ENCODE peak calls at places on chromosomes 16 and 17, in ten cellular contexts. E, Z, N, A, M, O, X, Q, P and R are unnamed samples.

GRCh38 chr17:7589891-7590611 is at the start of gene SOX15:
- DNase-seq in P (no peak), N (no peak), O (no peak), A (peak), E (peak), Z (no peak), M (no peak), Q (no peak), X (no peak), R (no peak)

GRCh38 chr17:38879878-38880727 is 10.2 kb downstream of the LASP1 start:
- DNase-seq in M (peak), O (no peak), A (peak), N (no peak), Z (no peak), E (no peak), P (peak), Q (no peak), X (peak), R (peak)

GRCh38 chr16:64882385-64882784 is 239.5 kb downstream of the CDH11 start:
- DNase-seq in E (peak), N (no peak), A (no peak), X (no peak), O (no peak), M (peak), P (no peak), Q (no peak), Z (no peak), R (peak)

GRCh38 chr16:71628810-71629209 is 2.8 kb downstream of the MARVELD3 start:
- DNase-seq in E (no peak), A (no peak), Q (no peak), O (no peak), P (peak), Z (no peak), X (no peak), N (no peak), M (no peak), R (peak)

GRCh38 chr16:17356243-17356933 is 114.4 kb downstream of the XYLT1 start:
- DNase-seq in N (no peak), E (peak), A (no peak), X (no peak), Z (no peak), Q (no peak), P (no peak), M (no peak), O (no peak), R (no peak)

GRCh38 chr17:55816532-55817272 is 65.9 kb downstream of the PCTP start:
- DNase-seq in Z (no peak), Q (no peak), X (no peak), A (no peak), P (no peak), O (no peak), M (no peak), E (no peak), N (no peak), R (no peak)

GRCh38 chr16:11052080-11052808 is 107.9 kb downstream of the CLEC16A start:
- DNase-seq in Z (peak), A (no peak), M (no peak), Q (no peak), E (no peak), X (no peak), N (no peak), P (no peak), O (peak), R (no peak)

GRCh38 chr16:1333854-1334719 is 642 bp downstream of the BAIAP3 start:
- DNase-seq in N (no peak), Z (no peak), X (no peak), Q (no peak), E (no peak), P (no peak), O (no peak), M (no peak), A (peak), R (no peak)

GRCh38 chr17:74619077-74619673 is 4.4 kb downstream of the CD300E start:
- DNase-seq in Q (no peak), E (no peak), A (no peak), M (peak), Z (no peak), N (no peak), X (no peak), P (peak), O (no peak), R (no peak)

GRCh38 chr17:28267720-28268609 is 51.0 kb upstream of the TMEM97 start:
- DNase-seq in X (no peak), O (no peak), E (no peak), A (peak), Q (no peak), N (no peak), P (no peak), M (no peak), Z (no peak), R (no peak)

GRCh38 chr16:14602443-14602963 is 27.6 kb downstream of the PARN start:
- DNase-seq in E (no peak), Z (no peak), O (no peak), M (no peak), A (no peak), P (no peak), N (no peak), Q (no peak), X (no peak), R (no peak)

GRCh38 chr16:13435873-13436474 is 484.0 kb upstream of the ERCC4 start:
- DNase-seq in M (no peak), A (peak), Z (no peak), N (no peak), P (no peak), O (no peak), X (no peak), E (no peak), Q (no peak), R (peak)

GRCh38 chr17:61361084-61361483 is 38.6 kb upstream of the TBX2 start:
- DNase-seq in O (no peak), Q (no peak), X (no peak), M (no peak), E (no peak), P (peak), Z (no peak), N (no peak), A (no peak), R (peak)

DNA sequence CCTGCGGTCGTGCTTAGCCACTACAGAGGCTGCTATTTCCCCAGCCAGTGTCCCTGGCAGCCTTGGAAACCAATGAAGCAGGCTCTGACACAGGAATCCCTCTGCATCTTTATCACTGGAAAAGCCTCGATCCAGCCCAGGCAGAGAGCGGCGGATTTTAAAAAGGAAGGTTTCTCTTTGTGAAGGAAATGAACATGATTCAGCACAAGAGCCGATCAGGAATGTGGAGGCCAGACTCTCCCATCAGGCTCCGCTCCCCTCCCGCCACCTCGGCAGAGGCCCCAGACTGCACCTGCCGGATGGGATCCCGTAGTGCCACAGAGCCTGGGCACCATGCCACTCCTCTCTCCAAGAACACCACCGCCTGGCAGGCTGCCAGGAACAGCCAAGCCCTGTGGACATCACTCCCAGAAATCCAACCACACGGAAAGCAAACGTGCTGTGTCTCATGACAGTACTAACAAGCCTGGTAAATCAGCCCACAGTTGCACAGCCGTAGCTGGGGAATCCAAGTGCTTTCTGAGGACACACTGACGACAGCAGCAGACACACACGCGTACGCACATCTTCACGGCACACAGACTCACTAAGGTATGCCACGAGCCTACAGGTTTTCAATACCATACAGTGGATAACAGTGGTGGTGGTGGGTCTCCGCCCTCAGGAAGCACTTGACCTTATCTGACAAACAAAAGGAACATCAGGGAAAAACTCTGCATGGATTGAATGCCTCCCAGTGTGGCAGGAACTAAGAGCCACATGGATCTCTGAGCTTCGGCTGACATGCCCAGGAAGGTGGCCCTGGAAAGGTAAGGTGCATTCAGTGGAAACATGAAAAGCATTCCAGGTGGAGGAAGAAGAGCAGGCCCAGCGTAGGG is 5.4 kb downstream of the LRRC75A start:
- DNase-seq in O (no peak), Z (peak), X (peak), M (peak), A (peak), E (peak), Q (no peak), P (peak), N (peak), R (peak)
- H3K4me3 ChIP-seq in O (no peak), Z (peak), X (no peak), M (peak), A (peak), E (no peak), Q (peak), P (peak), N (no peak), R (no peak)

GRCh38 chr17:80283116-80283852 is 22.6 kb downstream of the RNF213 start:
- DNase-seq in A (no peak), Q (no peak), O (no peak), Z (no peak), E (no peak), X (no peak), M (no peak), P (no peak), N (no peak), R (no peak)

GRCh38 chr17:80277751-80278671 is 17.4 kb downstream of the RNF213 start:
- DNase-seq in M (no peak), O (no peak), X (no peak), A (no peak), N (no peak), P (no peak), Q (no peak), Z (no peak), E (no peak), R (no peak)

GRCh38 chr17:80284631-80285030 is 24.0 kb downstream of the RNF213 start:
- DNase-seq in M (no peak), N (no peak), Q (no peak), P (no peak), A (peak), Z (no peak), O (no peak), E (no peak), X (no peak), R (no peak)

GRCh38 chr17:80281516-80281915 is 20.9 kb downstream of the RNF213 start:
- DNase-seq in M (no peak), A (no peak), Q (no peak), X (no peak), E (no peak), P (no peak), N (no peak), O (no peak), Z (no peak), R (no peak)

GRCh38 chr17:80279895-80280294 is 19.2 kb downstream of the RNF213 start:
- DNase-seq in X (no peak), A (no peak), Q (no peak), E (peak), O (no peak), Z (peak), M (peak), P (peak), N (no peak), R (peak)
- TF ChIP-seq CTCF in X (peak), A (no peak), Q (no peak), E (no peak), O (no peak), Z (peak), M (no peak), P (peak), N (no peak), R (peak)

DNA sequence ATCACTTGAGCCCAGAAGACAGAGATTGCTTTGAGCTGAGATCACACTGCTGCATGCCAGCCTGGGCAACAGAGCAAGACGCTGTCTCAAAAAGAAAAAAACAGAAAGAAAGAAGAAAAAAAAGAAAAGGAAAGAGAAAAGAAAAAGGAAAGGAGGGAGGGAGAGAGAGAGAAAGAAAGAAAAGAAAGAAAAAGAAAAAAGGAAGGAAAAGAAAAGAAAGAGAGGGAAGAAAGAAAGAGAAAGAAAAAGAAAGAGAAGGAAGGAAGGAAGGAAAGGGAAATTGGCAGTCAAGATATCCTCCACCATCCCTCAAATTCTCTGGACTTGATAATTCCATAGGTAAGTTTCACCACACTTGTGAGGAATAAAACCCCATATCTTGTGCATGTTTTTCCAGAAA is 71.4 kb upstream of the WSB1 start:
- DNase-seq in A (no peak), X (no peak), M (no peak), P (no peak), Z (no peak), N (no peak), O (no peak), Q (no peak), E (no peak), R (no peak)
- H3K4me3 ChIP-seq in A (no peak), X (no peak), M (no peak), P (no peak), Z (no peak), N (no peak), O (no peak), Q (no peak), E (no peak), R (no peak)

GRCh38 chr17:11641521-11642275 is 43.4 kb downstream of the DNAH9 start:
- DNase-seq in A (no peak), P (no peak), X (no peak), E (no peak), Q (no peak), Z (no peak), M (no peak), N (no peak), O (no peak), R (no peak)

GRCh38 chr17:11643851-11644250 is 45.6 kb downstream of the DNAH9 start:
- DNase-seq in P (no peak), M (no peak), E (no peak), A (no peak), Q (no peak), N (no peak), X (no peak), Z (no peak), O (no peak), R (no peak)

GRCh38 chr17:11642655-11643054 is 44.4 kb downstream of the DNAH9 start:
- DNase-seq in O (no peak), N (no peak), Z (no peak), E (no peak), M (peak), Q (no peak), P (no peak), X (no peak), A (no peak), R (peak)

GRCh38 chr17:11645426-11645825 is 47.2 kb downstream of the DNAH9 start:
- DNase-seq in O (no peak), Z (no peak), Q (no peak), N (no peak), P (no peak), X (no peak), E (no peak), M (no peak), A (no peak), R (no peak)

DNA sequence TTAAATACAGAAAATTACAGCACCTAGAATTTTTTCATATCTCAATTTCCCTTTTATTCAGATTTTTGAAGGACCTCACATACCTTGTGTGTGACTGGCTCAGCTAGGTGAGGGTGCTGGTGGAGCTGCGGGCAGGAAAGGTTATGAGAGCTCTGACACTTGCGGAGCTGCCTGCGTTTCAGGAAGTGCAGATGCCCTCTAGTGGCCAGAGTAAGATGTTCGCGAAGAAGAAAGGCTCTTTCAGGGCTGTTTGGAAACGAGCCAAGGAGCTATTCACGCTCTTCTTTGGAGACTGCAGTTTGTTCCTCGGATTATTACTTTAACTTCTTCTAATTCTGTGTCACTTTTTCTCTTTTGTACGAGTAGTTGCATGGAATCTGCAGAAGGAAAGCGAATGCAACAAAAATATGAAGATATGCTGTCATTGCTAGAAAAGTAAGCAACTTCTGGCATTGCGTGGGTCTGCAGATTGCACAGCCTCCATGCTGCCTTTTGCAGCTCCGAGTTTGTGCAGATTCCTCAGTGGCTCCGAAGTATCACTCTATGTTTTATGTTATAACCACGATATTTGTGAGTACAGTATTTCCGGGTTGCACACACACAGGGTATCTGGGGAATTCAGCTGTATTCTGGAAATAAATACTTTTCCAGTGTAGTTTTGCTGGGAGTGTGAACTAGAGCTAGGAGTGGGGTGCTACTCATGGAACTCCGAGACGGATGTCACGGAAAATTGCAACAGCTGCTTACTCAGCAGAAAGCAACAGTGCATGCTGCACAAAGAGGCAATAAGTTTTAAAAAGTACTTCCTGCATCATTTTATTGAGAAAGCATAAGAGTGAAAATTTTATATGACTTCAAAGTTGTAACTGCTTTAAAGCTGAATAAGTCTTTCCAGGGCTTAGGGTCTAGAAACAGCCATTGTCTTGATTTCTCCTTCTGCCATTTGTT is 46.3 kb downstream of the DNAH9 start:
- DNase-seq in M (peak), P (peak), N (no peak), X (peak), E (peak), Z (peak), O (peak), Q (no peak), A (peak), R (peak)
- TF ChIP-seq CTCF in M (peak), P (peak), N (peak), X (peak), E (peak), Z (peak), O (peak), Q (peak), A (peak), R (peak)

GRCh38 chr16:50550035-50550434 is 1.8 kb downstream of the NKD1 start:
- DNase-seq in O (no peak), M (no peak), X (no peak), N (no peak), Z (no peak), P (no peak), A (no peak), E (no peak), Q (no peak), R (no peak)
- H3K4me3 ChIP-seq in O (no peak), M (peak), X (no peak), N (no peak), Z (peak), P (no peak), A (no peak), E (no peak), Q (peak), R (no peak)

DNA sequence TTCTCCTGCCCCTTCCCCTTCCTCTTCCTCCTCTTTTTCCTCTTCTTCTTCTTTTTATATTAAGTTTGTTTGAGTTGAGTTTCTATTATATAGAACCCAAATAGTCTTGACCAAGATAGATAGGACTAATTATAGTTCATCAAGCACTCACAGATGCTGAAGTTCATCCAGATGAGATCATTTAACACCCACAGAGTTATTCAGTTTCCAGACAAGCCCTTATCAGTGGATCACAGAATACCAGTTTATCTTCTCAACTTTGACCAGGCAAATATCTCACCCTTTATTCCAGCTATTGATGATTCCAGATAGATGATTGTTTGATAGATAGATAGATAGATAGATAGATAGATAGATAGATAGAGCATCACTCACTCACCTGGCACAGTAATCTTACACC is 87.5 kb downstream of the AXIN2 start:
- DNase-seq in A (no peak), O (no peak), E (no peak), X (no peak), P (no peak), N (no peak), M (no peak), Q (no peak), Z (no peak), R (no peak)
- TF ChIP-seq CTCF in A (no peak), O (no peak), E (no peak), X (no peak), P (no peak), N (no peak), M (no peak), Q (no peak), Z (no peak), R (no peak)

GRCh38 chr16:73059779-73060178 is 11.9 kb upstream of the ZFHX3 start:
- DNase-seq in X (no peak), Z (no peak), Q (no peak), O (no peak), M (no peak), E (no peak), N (no peak), P (no peak), A (no peak), R (no peak)
- H3K4me3 ChIP-seq in X (peak), Z (peak), Q (peak), O (no peak), M (peak), E (no peak), N (peak), P (peak), A (peak), R (no peak)

GRCh38 chr16:12093902-12094301 is 117.4 kb downstream of the SNX29 start:
- DNase-seq in O (no peak), M (no peak), E (no peak), P (no peak), X (no peak), N (no peak), Z (no peak), Q (no peak), A (no peak), R (no peak)

GRCh38 chr16:12090162-12090552 is 113.6 kb downstream of the SNX29 start:
- DNase-seq in Z (peak), Q (no peak), M (no peak), A (peak), N (peak), E (no peak), P (no peak), O (no peak), X (no peak), R (no peak)

GRCh38 chr16:12094537-12095265 is 118.2 kb downstream of the SNX29 start:
- DNase-seq in N (peak), P (peak), Z (peak), X (no peak), E (no peak), Q (no peak), O (no peak), M (no peak), A (no peak), R (no peak)

GRCh38 chr16:12091569-12092346 is 115.2 kb downstream of the SNX29 start:
- DNase-seq in O (no peak), E (no peak), Q (no peak), A (no peak), P (no peak), M (no peak), Z (peak), N (peak), X (no peak), R (no peak)

GRCh38 chr16:12092347-12092882 is 115.9 kb downstream of the SNX29 start:
- DNase-seq in E (no peak), A (no peak), Z (peak), M (no peak), O (no peak), P (peak), X (no peak), N (no peak), Q (no peak), R (peak)
- TF ChIP-seq CTCF in E (no peak), A (no peak), Z (no peak), M (no peak), O (no peak), P (no peak), X (no peak), N (no peak), Q (no peak), R (no peak)